ENCODE peak calls at places on chromosome 2, in six cellular contexts. U is GM03348, D is AG08396, Y is body of pancreas, F is neural progenitor cell, O is fibroblast of lung. Q is an unnamed sample.

GRCh38 chr2:224182498-224182897 is 143.4 kb upstream of the SERPINE2 start:
- DNase-seq in D (no peak), Y (no peak), O (no peak), U (no peak), F (no peak), Q (no peak)

GRCh38 chr2:193518061-193518817 is 1323.5 kb upstream of the TMEFF2 start:
- DNase-seq in Y (no peak), D (no peak), F (no peak), U (no peak), O (peak), Q (peak)

GRCh38 chr2:68357608-68358337 is 7.3 kb upstream of the PLEK start:
- DNase-seq in D (peak), U (peak), O (peak), Y (peak), F (peak), Q (peak)

GRCh38 chr2:88656690-88657089 is 29.4 kb upstream of the EIF2AK3 start:
- DNase-seq in D (no peak), Y (no peak), O (peak), F (no peak), U (peak), Q (peak)

GRCh38 chr2:85737481-85737880 is 16.3 kb upstream of the ATOH8 start:
- DNase-seq in U (peak), D (peak), O (peak), F (no peak), Y (peak), Q (peak)

GRCh38 chr2:105857076-105857740 is 112.5 kb downstream of the NCK2 start:
- DNase-seq in O (no peak), F (no peak), U (no peak), Y (no peak), D (no peak), Q (no peak)

GRCh38 chr2:158923180-158923594 is 45.3 kb upstream of the TANC1 start:
- DNase-seq in Y (no peak), O (no peak), D (no peak), U (no peak), F (peak), Q (peak)

GRCh38 chr2:61770298-61770697 is 83.6 kb downstream of the FAM161A start:
- DNase-seq in D (no peak), U (no peak), F (no peak), O (no peak), Y (no peak), Q (no peak)

GRCh38 chr2:28683100-28683706 is 68.4 kb upstream of the PPP1CB start:
- DNase-seq in F (peak), D (peak), U (peak), Y (peak), O (peak), Q (peak)

GRCh38 chr2:158973511-158973956 is 5.1 kb downstream of the TANC1 start:
- DNase-seq in Y (no peak), F (no peak), O (peak), U (no peak), D (peak), Q (no peak)

GRCh38 chr2:20672191-20672951 is 5.4 kb downstream of the GDF7 start:
- DNase-seq in U (no peak), F (peak), D (no peak), O (no peak), Y (no peak), Q (no peak)

GRCh38 chr2:26838121-26838906 is 9.6 kb upstream of the DPYSL5 start:
- DNase-seq in Y (no peak), U (peak), F (peak), O (peak), D (no peak), Q (peak)

GRCh38 chr2:13003500-13003899 is 286.8 kb downstream of the TRIB2 start:
- DNase-seq in D (no peak), Y (no peak), F (no peak), O (no peak), U (no peak), Q (no peak)

GRCh38 chr2:20453087-20453486 is 6.2 kb downstream of the RHOB start:
- DNase-seq in O (no peak), D (no peak), U (no peak), F (no peak), Y (peak), Q (no peak)

GRCh38 chr2:223285505-223286265 is 233.7 kb downstream of the KCNE4 start:
- DNase-seq in F (no peak), D (no peak), Y (no peak), O (no peak), U (no peak), Q (no peak)

GRCh38 chr2:219003979-219004378 is 10.8 kb upstream of the CRYBA2 start:
- DNase-seq in O (no peak), U (no peak), F (no peak), Y (no peak), D (no peak), Q (no peak)

GRCh38 chr2:224293976-224294375 is 107.9 kb downstream of the FAM124B start:
- DNase-seq in Y (no peak), D (no peak), F (peak), U (no peak), O (no peak), Q (no peak)

Q was measured in AG10803.